ENCODE peak calls at places on chromosome 12, in ten cellular contexts. S is pancreas, W is uterus, P is AG04450, Y is thoracic aorta, M is stomach, C is Panc1, K is RWPE1, T is GM06990, A is left ventricle myocardium inferior. O is an unnamed sample.

GRCh38 chr12:109645708-109646107 is 67.9 kb upstream of the FAM222A start:
- DNase-seq in S (no peak), W (no peak), P (no peak), Y (no peak), M (no peak), C (no peak), K (no peak), T (no peak), A (no peak), O (no peak)

GRCh38 chr12:100741084-100741711 is 53.4 kb upstream of the ANO4 start:
- DNase-seq in S (no peak), W (no peak), P (no peak), Y (no peak), M (no peak), C (no peak), K (peak), T (no peak), A (no peak), O (no peak)

GRCh38 chr12:121803861-121804416 is at the start of gene SETD1B:
- DNase-seq in S (peak), W (peak), P (no peak), Y (no peak), M (peak), C (no peak), K (no peak), T (peak), A (peak), O (peak)

GRCh38 chr12:122871851-122872785 is 23.8 kb downstream of the VPS37B start:
- DNase-seq in S (no peak), W (peak), P (no peak), Y (no peak), M (peak), C (no peak), K (peak), T (no peak), A (peak), O (peak)

GRCh38 chr12:1837541-1838206 is 17.3 kb downstream of the LRTM2 start:
- DNase-seq in S (no peak), W (no peak), P (no peak), Y (no peak), M (no peak), C (no peak), K (no peak), T (no peak), A (no peak), O (no peak)

GRCh38 chr12:18054925-18055324 is 35.1 kb downstream of the RERGL start:
- DNase-seq in S (no peak), W (no peak), P (no peak), Y (no peak), M (no peak), C (no peak), K (no peak), T (no peak), A (no peak), O (no peak)

GRCh38 chr12:442235-442884 is 17.4 kb upstream of the B4GALNT3 start:
- DNase-seq in S (peak), W (peak), P (peak), Y (no peak), M (peak), C (no peak), K (peak), T (no peak), A (no peak), O (no peak)

GRCh38 chr12:123150273-123150803 is 552 bp downstream of the PITPNM2 start:
- DNase-seq in S (peak), W (peak), P (no peak), Y (no peak), M (no peak), C (no peak), K (peak), T (no peak), A (peak), O (no peak)

GRCh38 chr12:66035289-66035961 is 95.1 kb downstream of the LLPH start:
- DNase-seq in S (no peak), W (no peak), P (no peak), Y (no peak), M (no peak), C (no peak), K (peak), T (no peak), A (no peak), O (no peak)

GRCh38 chr12:9590441-9590840 is 17.3 kb downstream of the KLRB1 start:
- DNase-seq in S (no peak), W (no peak), P (no peak), Y (no peak), M (no peak), C (no peak), K (no peak), T (no peak), A (no peak), O (no peak)

GRCh38 chr12:24950231-24950834 is 1.4 kb upstream of the BCAT1 start:
- DNase-seq in S (no peak), W (no peak), P (no peak), Y (no peak), M (no peak), C (no peak), K (no peak), T (peak), A (no peak), O (peak)

GRCh38 chr12:24945822-24946221 is 3.1 kb downstream of the BCAT1 start:
- DNase-seq in S (no peak), W (no peak), P (no peak), Y (no peak), M (no peak), C (no peak), K (no peak), T (no peak), A (no peak), O (no peak)

GRCh38 chr12:24948452-24948815 is 467 bp downstream of the BCAT1 start:
- DNase-seq in S (no peak), W (no peak), P (no peak), Y (no peak), M (no peak), C (no peak), K (no peak), T (peak), A (no peak), O (no peak)

GRCh38 chr12:24947541-24948451 is 1.1 kb downstream of the BCAT1 start:
- DNase-seq in S (no peak), W (no peak), P (no peak), Y (no peak), M (no peak), C (no peak), K (no peak), T (no peak), A (no peak), O (no peak)

DNA sequence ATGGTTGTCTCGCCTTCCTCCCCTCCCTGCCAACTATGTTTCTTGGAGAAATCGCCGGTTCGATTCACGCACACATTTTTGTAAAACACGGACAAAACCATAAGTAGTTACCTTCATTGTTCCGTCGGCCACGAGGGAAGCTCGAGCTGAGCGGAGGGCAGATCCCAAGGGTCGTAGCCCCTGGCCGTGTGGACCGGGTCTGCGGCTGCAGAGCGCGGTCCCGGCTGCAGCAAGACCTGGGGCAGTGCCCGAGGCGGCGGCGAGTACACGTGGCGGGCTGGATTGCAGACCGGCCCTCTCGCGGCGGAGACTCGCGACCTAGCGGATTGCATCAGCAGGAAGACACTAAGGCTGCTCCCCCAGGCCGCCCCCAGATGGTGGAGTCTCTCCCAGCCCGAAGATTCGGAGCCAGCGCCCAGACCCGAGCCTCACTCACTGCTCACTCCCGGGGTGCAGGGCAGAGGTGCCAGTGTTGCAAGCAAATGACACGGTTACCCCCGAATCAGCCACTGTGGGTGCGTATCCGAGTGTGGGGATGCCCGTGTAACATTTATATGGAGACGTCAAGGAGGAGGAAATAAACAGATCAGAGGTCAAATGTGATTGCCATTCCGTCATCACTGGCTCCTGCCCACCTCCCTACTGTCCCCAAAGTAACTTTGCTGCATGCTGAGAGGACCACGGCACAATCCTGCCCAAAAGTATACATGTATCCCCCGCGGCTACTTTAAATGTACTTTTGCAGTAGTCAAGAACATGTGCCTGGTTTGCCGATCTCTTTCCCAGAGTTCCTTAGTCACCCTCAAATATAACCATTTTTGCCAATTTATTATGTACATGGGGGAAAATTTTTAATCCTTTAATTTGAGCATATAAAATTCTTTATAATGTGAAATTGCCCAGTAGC is at the start of gene BCAT1:
- DNase-seq in S (peak), W (peak), P (peak), Y (peak), M (peak), C (no peak), K (no peak), T (peak), A (peak), O (no peak)
- TF ChIP-seq CTCF in S (no peak), W (peak), P (peak), Y (no peak), M (no peak), C (no peak), K (no peak), T (peak), A (peak), O (peak)

GRCh38 chr12:92574046-92574783 is 128.6 kb upstream of the PLEKHG7 start:
- DNase-seq in S (no peak), W (no peak), P (no peak), Y (no peak), M (no peak), C (no peak), K (no peak), T (no peak), A (no peak), O (no peak)
- TF ChIP-seq CTCF in S (no peak), W (no peak), P (peak), Y (no peak), M (no peak), C (peak), K (no peak), T (no peak), A (no peak), O (peak)

GRCh38 chr12:47881826-47882427 is 22.9 kb downstream of the VDR start:
- DNase-seq in S (peak), W (peak), P (peak), Y (no peak), M (no peak), C (no peak), K (peak), T (no peak), A (no peak), O (no peak)

GRCh38 chr12:47884501-47884900 is 20.3 kb downstream of the VDR start:
- DNase-seq in S (no peak), W (no peak), P (no peak), Y (no peak), M (no peak), C (no peak), K (no peak), T (no peak), A (no peak), O (no peak)

GRCh38 chr12:47881041-47881440 is 23.8 kb downstream of the VDR start:
- DNase-seq in S (no peak), W (no peak), P (no peak), Y (no peak), M (no peak), C (no peak), K (no peak), T (no peak), A (no peak), O (no peak)

GRCh38 chr12:47883663-47884195 is 21.1 kb downstream of the VDR start:
- DNase-seq in S (no peak), W (no peak), P (no peak), Y (no peak), M (no peak), C (no peak), K (no peak), T (no peak), A (no peak), O (no peak)

GRCh38 chr12:47882796-47883546 is 21.8 kb downstream of the VDR start:
- DNase-seq in S (peak), W (no peak), P (no peak), Y (no peak), M (peak), C (no peak), K (no peak), T (peak), A (no peak), O (peak)
- TF ChIP-seq CTCF in S (no peak), W (no peak), P (no peak), Y (no peak), M (no peak), C (no peak), K (no peak), T (no peak), A (no peak), O (no peak)

GRCh38 chr12:76554411-76555225 is 5.0 kb downstream of the OSBPL8 start:
- DNase-seq in S (no peak), W (no peak), P (no peak), Y (no peak), M (no peak), C (no peak), K (no peak), T (peak), A (no peak), O (no peak)

GRCh38 chr12:76556373-76556772 is 3.2 kb downstream of the OSBPL8 start:
- DNase-seq in S (no peak), W (no peak), P (no peak), Y (no peak), M (no peak), C (no peak), K (no peak), T (no peak), A (no peak), O (no peak)

GRCh38 chr12:76552343-76552938 is 7.1 kb downstream of the OSBPL8 start:
- DNase-seq in S (no peak), W (no peak), P (no peak), Y (no peak), M (no peak), C (no peak), K (no peak), T (no peak), A (no peak), O (no peak)

GRCh38 chr12:76555797-76556196 is 3.8 kb downstream of the OSBPL8 start:
- DNase-seq in S (no peak), W (no peak), P (no peak), Y (no peak), M (no peak), C (no peak), K (no peak), T (no peak), A (no peak), O (no peak)

GRCh38 chr12:76555226-76555767 is 4.3 kb downstream of the OSBPL8 start:
- DNase-seq in S (no peak), W (no peak), P (no peak), Y (no peak), M (no peak), C (no peak), K (no peak), T (no peak), A (no peak), O (no peak)
- TF ChIP-seq CTCF in S (no peak), W (no peak), P (peak), Y (no peak), M (no peak), C (peak), K (no peak), T (no peak), A (no peak), O (no peak)